ENCODE peak calls at places on chromosomes 5 and 9, in seven cellular contexts. A, T, V, E, I, U and C are unnamed samples. For H3K4me1, the result is how much of the 10 kb centered on the place peaks cover.

GRCh38 chr9:2787065-2787464 is 56.8 kb downstream of the PUM3 start:
- DNase-seq in A (no peak), E (no peak), T (no peak), V (no peak), I (no peak), U (no peak), C (no peak)

GRCh38 chr5:33271606-33272005 is 169.2 kb upstream of the TARS1 start:
- DNase-seq in V (no peak), U (no peak), E (no peak), I (no peak), T (no peak), A (no peak), C (no peak)

GRCh38 chr5:100676807-100677631 is 141.8 kb downstream of the FAM174A start:
- DNase-seq in V (no peak), E (no peak), I (no peak), U (no peak), A (no peak), T (no peak), C (no peak)

GRCh38 chr9:101388507-101388993 is 3.7 kb upstream of the BAAT start:
- DNase-seq in U (no peak), I (no peak), A (no peak), V (no peak), T (no peak), E (no peak), C (no peak)

GRCh38 chr5:120504057-120504456 is 40.0 kb downstream of the PRR16 start:
- DNase-seq in E (no peak), I (no peak), V (no peak), U (no peak), A (no peak), T (no peak), C (no peak)

GRCh38 chr9:36007309-36007708 is 29.4 kb upstream of the RECK start:
- DNase-seq in V (no peak), A (no peak), E (no peak), T (no peak), U (no peak), I (no peak), C (no peak)

GRCh38 chr9:69174645-69175487 is 789 bp downstream of the TJP2 start:
- DNase-seq in E (peak), V (no peak), I (no peak), T (peak), A (peak), U (no peak), C (no peak)

GRCh38 chr5:4868140-4868735 is 271.9 kb upstream of the ADAMTS16 start:
- DNase-seq in A (peak), V (peak), I (no peak), E (peak), T (peak), U (peak), C (peak)

GRCh38 chr5:60633336-60633735 is 66.6 kb downstream of the DEPDC1B start:
- DNase-seq in U (no peak), T (no peak), E (peak), A (no peak), I (no peak), V (no peak), C (no peak)

GRCh38 chr5:9140202-9140601 is 405.7 kb downstream of the SEMA5A start:
- DNase-seq in E (no peak), V (no peak), A (no peak), T (no peak), U (no peak), I (no peak), C (no peak)

GRCh38 chr5:60463179-60463868 is 236.6 kb downstream of the DEPDC1B start:
- DNase-seq in U (no peak), V (no peak), I (no peak), T (no peak), E (no peak), A (no peak), C (no peak)

GRCh38 chr5:17374157-17374556 is 123.9 kb upstream of the TAF11L2 start:
- DNase-seq in I (no peak), V (no peak), U (no peak), E (no peak), T (no peak), A (no peak), C (no peak)

GRCh38 chr5:67133781-67134180 is 62.8 kb downstream of the CD180 start:
- DNase-seq in T (no peak), I (no peak), E (no peak), U (no peak), A (no peak), V (no peak), C (no peak)

GRCh38 chr5:1118738-1119137 is 6.9 kb upstream of the SLC12A7 start:
- DNase-seq in V (peak), A (peak), E (peak), U (no peak), T (no peak), I (no peak), C (no peak)

GRCh38 chr9:87276327-87276841 is 221.3 kb upstream of the DAPK1 start:
- DNase-seq in A (no peak), T (no peak), I (no peak), U (no peak), V (no peak), E (no peak), C (no peak)

GRCh38 chr5:141821430-141821925 is 56.7 kb downstream of the PCDH1 start:
- DNase-seq in V (no peak), A (no peak), E (no peak), U (peak), I (no peak), T (peak), C (no peak)

GRCh38 chr9:117957267-117957666 is 253.1 kb downstream of the TLR4 start:
- DNase-seq in E (no peak), I (no peak), V (no peak), A (no peak), U (no peak), T (no peak), C (no peak)

GRCh38 chr5:110852541-110852940 is 113.7 kb downstream of the SLC25A46 start:
- DNase-seq in V (no peak), A (no peak), T (no peak), E (no peak), I (no peak), U (no peak), C (no peak)

GRCh38 chr5:150473673-150474358 is 24.3 kb upstream of the RPS14 start:
- DNase-seq in U (no peak), I (no peak), T (peak), A (no peak), V (no peak), E (no peak), C (no peak)

GRCh38 chr5:128538249-128539037 is 398 bp upstream of the FBN2 start:
- DNase-seq in V (no peak), A (peak), I (no peak), U (no peak), E (peak), T (peak), C (peak)

GRCh38 chr5:50767588-50767987 is 101.2 kb downstream of the PARP8 start:
- DNase-seq in T (no peak), A (no peak), U (no peak), I (no peak), V (no peak), E (no peak), C (no peak)

GRCh38 chr5:128121679-128122078 is 38.1 kb downstream of the SLC12A2 start:
- DNase-seq in T (no peak), E (no peak), U (peak), I (no peak), A (peak), V (no peak), C (no peak)

GRCh38 chr9:37953775-37954437 is 50.0 kb upstream of the SLC25A51 start:
- DNase-seq in V (no peak), E (no peak), U (peak), T (no peak), I (no peak), A (peak), C (no peak)

GRCh38 chr5:133201310-133201709 is 149.5 kb downstream of the HSPA4 start:
- DNase-seq in A (no peak), U (no peak), T (no peak), E (no peak), V (no peak), I (no peak), C (no peak)

GRCh38 chr5:133202066-133202665 is 150.4 kb downstream of the HSPA4 start:
- DNase-seq in U (no peak), E (no peak), A (no peak), I (no peak), T (no peak), V (no peak), C (no peak)

GRCh38 chr5:133203317-133204305 is 151.8 kb downstream of the HSPA4 start:
- DNase-seq in A (no peak), U (no peak), I (no peak), V (no peak), E (no peak), T (no peak), C (no peak)

GRCh38 chr5:133205204-133205603 is 153.4 kb downstream of the HSPA4 start:
- DNase-seq in E (no peak), I (no peak), V (no peak), U (no peak), A (no peak), T (no peak), C (no peak)

DNA sequence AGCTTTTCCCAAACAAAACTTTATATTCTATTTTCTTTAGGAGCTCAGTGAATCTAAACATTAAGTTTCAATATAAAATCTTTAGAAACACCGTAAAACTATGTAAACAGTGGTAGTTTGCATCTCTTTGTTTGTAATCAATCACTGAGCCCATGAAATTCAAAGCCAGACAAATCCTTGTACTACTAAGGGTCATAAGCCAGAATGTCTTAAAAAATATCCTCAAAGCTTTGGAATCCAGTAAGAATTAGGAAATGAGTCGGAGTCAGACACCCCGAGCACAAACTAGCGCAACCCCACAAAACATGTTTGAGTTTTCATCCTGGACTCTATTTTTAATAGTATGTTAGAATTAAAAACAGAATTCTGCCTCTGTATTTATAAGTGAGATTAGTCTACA is 153.8 kb downstream of the HSPA4 start:
- DNase-seq in I (no peak), V (no peak), E (no peak), T (no peak), A (no peak), U (no peak), C (no peak)
- H3K4me1 ChIP-seq in I (under half), V (under half), E (under half), T (under half), A (under half), U (under half), C (under half)

GRCh38 chr5:143311955-143312354 is 91.5 kb downstream of the NR3C1 start:
- DNase-seq in T (no peak), E (no peak), V (no peak), U (no peak), I (no peak), A (no peak), C (no peak)
- H3K4me1 ChIP-seq in T (under half), E (under half), V (under half), U (under half), I (under half), A (under half), C (half or more)

GRCh38 chr9:134057311-134057665 is 10.5 kb downstream of the BRD3 start:
- DNase-seq in V (no peak), U (no peak), A (no peak), E (no peak), T (no peak), I (no peak), C (peak)
- H3K4me1 ChIP-seq in V (under half), U (under half), A (half or more), E (half or more), T (under half), I (under half), C (half or more)

GRCh38 chr9:92666912-92667532 is 2.9 kb downstream of the IPPK start:
- DNase-seq in E (no peak), U (no peak), A (no peak), V (no peak), I (no peak), T (no peak), C (no peak)
- H3K4me1 ChIP-seq in E (under half), U (under half), A (under half), V (under half), I (under half), T (under half), C (half or more)